ENCODE peak calls at places on chromosome 15, in four cellular contexts. H is IMR-90, P is kidney, A is colonic mucosa. F is an unnamed sample.

GRCh38 chr15:52109559-52110451 is 2.8 kb downstream of the BCL2L10 start:
- DNase-seq in H (no peak), P (no peak), A (no peak), F (no peak)

GRCh38 chr15:57610130-57610529 is 18.4 kb downstream of the MYZAP start:
- DNase-seq in H (peak), P (peak), A (peak), F (peak)

GRCh38 chr15:40295297-40295696 is 12.4 kb upstream of the ANKRD63 start:
- DNase-seq in H (no peak), P (peak), A (no peak), F (no peak)

GRCh38 chr15:50707878-50708427 is 21.4 kb upstream of the TRPM7 start:
- DNase-seq in H (no peak), P (no peak), A (no peak), F (no peak)

GRCh38 chr15:56613826-56614225 is 119.5 kb downstream of the ZNF280D start:
- DNase-seq in H (no peak), P (no peak), A (no peak), F (no peak)

GRCh38 chr15:27797765-27798164 is 301.4 kb downstream of the OCA2 start:
- DNase-seq in H (no peak), P (no peak), A (no peak), F (no peak)

GRCh38 chr15:73939138-73939537 is 12.9 kb downstream of the LOXL1 start:
- DNase-seq in H (no peak), P (peak), A (no peak), F (no peak)

GRCh38 chr15:59549339-59549807 is 62.2 kb upstream of the GCNT3 start:
- DNase-seq in H (no peak), P (no peak), A (no peak), F (no peak)

GRCh38 chr15:66298803-66299251 is 5.5 kb downstream of the DIS3L start:
- DNase-seq in H (no peak), P (no peak), A (no peak), F (no peak)

GRCh38 chr15:79179108-79179561 is 88.6 kb upstream of the RASGRF1 start:
- DNase-seq in H (peak), P (no peak), A (no peak), F (no peak)

GRCh38 chr15:65221708-65222107 is 10.4 kb upstream of the CILP start:
- DNase-seq in H (no peak), P (no peak), A (no peak), F (no peak)

GRCh38 chr15:58329781-58330467 is 101.9 kb upstream of the LIPC start:
- DNase-seq in H (no peak), P (peak), A (peak), F (no peak)

GRCh38 chr15:65286069-65286703 is 497 bp downstream of the PARP16 start:
- DNase-seq in H (no peak), P (peak), A (peak), F (no peak)

GRCh38 chr15:59532770-59533379 is 78.7 kb upstream of the GCNT3 start:
- DNase-seq in H (peak), P (no peak), A (no peak), F (peak)

GRCh38 chr15:68492855-68493254 is 60.9 kb upstream of the ITGA11 start:
- DNase-seq in H (peak), P (no peak), A (no peak), F (no peak)

GRCh38 chr15:89731275-89731674 is 19.8 kb downstream of the MESP1 start:
- DNase-seq in H (no peak), P (no peak), A (no peak), F (no peak)

GRCh38 chr15:31392761-31393401 is 66.2 kb downstream of the KLF13 start:
- DNase-seq in H (no peak), P (peak), A (peak), F (no peak)

GRCh38 chr15:52706091-52706490 is 26.9 kb upstream of the ATOSA start:
- DNase-seq in H (no peak), P (no peak), A (no peak), F (no peak)

GRCh38 chr15:44715797-44716334 is 4.5 kb downstream of the B2M start:
- DNase-seq in H (no peak), P (no peak), A (no peak), F (no peak)

GRCh38 chr15:90400759-90401314 is 12.8 kb downstream of the IQGAP1 start:
- DNase-seq in H (peak), P (no peak), A (peak), F (peak)

GRCh38 chr15:58065445-58066041 is at the start of gene ALDH1A2:
- DNase-seq in H (no peak), P (peak), A (no peak), F (no peak)

GRCh38 chr15:72783563-72784232 is at the start of gene ADPGK:
- DNase-seq in H (peak), P (peak), A (peak), F (peak)

GRCh38 chr15:35379972-35380371 is 166.0 kb downstream of the DPH6 start:
- DNase-seq in H (no peak), P (no peak), A (no peak), F (no peak)

GRCh38 chr15:82951472-82952155 is 906 bp downstream of the HOMER2 start:
- DNase-seq in H (no peak), P (no peak), A (no peak), F (no peak)

GRCh38 chr15:71111950-71112349 is 3.3 kb upstream of the THSD4 start:
- DNase-seq in H (no peak), P (no peak), A (no peak), F (no peak)

GRCh38 chr15:91694131-91694828 is 159.2 kb upstream of the SLCO3A1 start:
- DNase-seq in H (peak), P (no peak), A (peak), F (no peak)

GRCh38 chr15:33194237-33194636 is 277 bp downstream of the FMN1 start:
- DNase-seq in H (no peak), P (peak), A (no peak), F (no peak)

GRCh38 chr15:44676676-44677075 is 13.2 kb upstream of the SPG11 start:
- DNase-seq in H (no peak), P (no peak), A (no peak), F (no peak)

GRCh38 chr15:76776480-76776879 is 128.7 kb downstream of the SCAPER start:
- DNase-seq in H (no peak), P (no peak), A (no peak), F (no peak)

DNA sequence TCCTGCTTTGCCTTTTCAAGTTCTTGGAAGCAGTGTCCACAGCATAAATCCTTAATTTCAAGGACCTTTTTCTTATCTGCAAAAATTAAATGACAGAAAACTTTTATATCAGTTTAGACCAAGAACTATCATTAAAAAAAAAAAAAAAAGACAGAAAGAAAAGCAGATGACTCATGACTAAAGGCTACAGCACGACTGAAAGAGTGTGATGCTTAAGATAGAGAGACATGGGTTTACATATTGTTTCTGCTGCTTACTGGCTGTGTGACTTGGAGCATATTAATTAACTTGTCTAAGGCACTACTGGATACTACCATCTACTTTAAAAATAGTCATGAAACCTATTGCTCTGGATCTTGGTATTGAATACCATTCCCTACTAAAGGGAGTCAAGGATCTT is 62.3 kb downstream of the CEP152 start:
- DNase-seq in H (peak), P (no peak), A (no peak), F (no peak)
- H3K4me3 ChIP-seq in H (no peak), P (no peak), A (no peak), F (no peak)

GRCh38 chr15:98733098-98733497 is 84.8 kb downstream of the IGF1R start:
- DNase-seq in H (no peak), P (no peak), A (no peak), F (no peak)
- H3K9ac ChIP-seq in H (no peak), P (no peak), A (no peak), F (no peak)

GRCh38 chr15:81023483-81024264 is 23.0 kb downstream of the TLNRD1 start:
- DNase-seq in H (peak), P (peak), A (peak), F (no peak)
- H3K4me3 ChIP-seq in H (no peak), P (no peak), A (no peak), F (no peak)

DNA sequence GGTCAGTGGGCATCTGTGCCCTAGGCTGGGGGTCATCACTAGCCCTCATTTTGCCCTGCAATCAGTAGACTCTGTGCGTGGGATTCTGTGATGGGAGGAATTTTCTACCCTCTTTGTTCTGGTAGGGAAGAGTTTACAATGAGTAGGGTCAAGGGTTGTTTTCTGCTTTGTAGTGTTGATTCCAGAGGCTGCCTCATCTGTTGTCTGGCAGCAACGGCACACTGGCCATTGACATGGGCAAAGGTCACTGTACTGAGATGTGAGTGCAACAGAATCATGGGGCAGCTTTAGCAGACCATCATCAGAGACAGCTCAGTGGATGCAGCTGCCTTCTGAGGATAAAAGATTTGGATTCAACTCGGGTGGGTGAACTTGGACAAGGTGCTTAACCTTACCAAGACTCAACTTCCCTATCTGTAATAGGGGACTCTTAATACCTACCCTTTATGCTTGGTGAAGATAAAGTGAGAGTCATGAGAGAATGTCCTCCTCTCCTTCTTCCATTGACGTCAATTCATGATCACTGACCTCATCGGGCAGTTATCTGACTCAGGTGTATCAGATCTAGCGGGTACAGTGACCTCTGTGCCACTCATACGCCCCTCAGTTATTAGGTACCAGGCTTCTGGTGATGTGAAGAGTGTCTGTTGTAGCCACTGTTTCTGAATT is 127.5 kb downstream of the RPLP1 start:
- DNase-seq in H (no peak), P (no peak), A (no peak), F (no peak)
- H3K9ac ChIP-seq in H (no peak), P (no peak), A (peak), F (no peak)

GRCh38 chr15:94154255-94154654 is 77.1 kb upstream of the MCTP2 start:
- DNase-seq in H (no peak), P (no peak), A (no peak), F (no peak)
- H3K4me3 ChIP-seq in H (no peak), P (no peak), A (no peak), F (no peak)

GRCh38 chr15:62046064-62046779 is 14.0 kb downstream of the VPS13C start:
- DNase-seq in H (no peak), P (no peak), A (no peak), F (no peak)
- H3K9ac ChIP-seq in H (no peak), P (no peak), A (no peak), F (no peak)

DNA sequence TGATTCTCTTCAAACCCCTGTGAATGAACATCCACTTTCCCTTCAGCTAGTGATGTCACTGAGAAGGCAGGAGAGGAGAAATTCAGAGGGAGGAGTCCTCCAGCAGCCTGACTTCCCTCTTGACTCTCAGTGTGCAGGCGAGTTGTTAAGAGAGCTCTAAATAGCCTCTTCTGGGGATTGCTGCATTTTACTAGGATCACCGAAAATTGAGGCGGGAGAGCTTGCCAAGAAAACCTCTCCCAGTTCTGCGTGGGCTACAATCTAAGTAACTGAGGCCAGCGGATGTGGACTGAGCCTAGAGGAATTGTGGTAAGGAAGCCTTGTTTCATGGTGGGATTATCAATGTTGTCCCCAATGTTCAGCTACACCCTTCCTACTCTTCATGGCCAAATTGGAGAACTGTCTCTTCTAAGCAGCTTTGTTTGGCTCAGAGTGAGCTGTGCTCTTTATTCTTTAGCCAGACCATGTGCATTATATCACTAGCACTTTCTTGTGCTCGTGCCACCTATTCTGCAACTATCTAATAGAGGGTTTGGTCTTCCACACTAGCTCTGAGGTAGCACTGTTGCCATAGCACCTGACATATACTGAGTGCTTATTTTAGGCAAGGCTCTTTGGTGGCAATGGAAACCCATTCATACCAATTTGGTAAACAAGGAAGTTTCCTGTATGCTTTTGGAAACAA is 394.1 kb upstream of the C2CD4B start:
- DNase-seq in H (peak), P (no peak), A (no peak), F (no peak)
- H3K4me3 ChIP-seq in H (no peak), P (no peak), A (no peak), F (no peak)

DNA sequence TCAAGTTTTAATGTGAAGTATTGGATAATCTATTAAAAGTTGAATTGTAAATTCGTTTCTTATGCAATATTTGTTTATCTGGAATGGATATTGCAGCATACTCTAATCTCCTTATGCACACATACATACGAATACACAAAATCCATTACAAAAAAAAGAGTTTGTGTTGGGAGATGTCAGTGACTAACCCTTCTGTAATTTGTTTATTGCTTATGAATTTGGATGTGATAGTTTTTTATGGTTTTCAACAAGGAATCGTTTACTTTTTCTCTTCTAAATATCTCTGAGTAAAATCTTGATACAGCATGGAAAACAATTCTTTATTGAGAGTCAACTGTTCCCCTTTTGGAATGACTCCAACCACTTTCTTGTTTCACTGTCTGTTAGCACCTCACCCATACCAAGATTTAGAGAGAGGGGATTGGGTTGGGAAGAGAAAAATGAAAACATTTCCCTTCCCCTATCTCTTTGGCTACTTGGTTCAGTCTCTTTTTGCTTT is 9.4 kb downstream of the RAB8B start:
- DNase-seq in H (peak), P (no peak), A (no peak), F (no peak)
- H3K9ac ChIP-seq in H (no peak), P (no peak), A (no peak), F (no peak)

GRCh38 chr15:39275066-39275465 is 305.8 kb upstream of the THBS1 start:
- DNase-seq in H (no peak), P (no peak), A (no peak), F (no peak)

GRCh38 chr15:39270976-39271375 is 309.9 kb upstream of the THBS1 start:
- DNase-seq in H (peak), P (no peak), A (no peak), F (no peak)

GRCh38 chr15:39270221-39270835 is 310.6 kb upstream of the THBS1 start:
- DNase-seq in H (no peak), P (no peak), A (no peak), F (no peak)

GRCh38 chr15:39273805-39274411 is 307.0 kb upstream of the THBS1 start:
- DNase-seq in H (peak), P (no peak), A (peak), F (no peak)

GRCh38 chr15:39272901-39273300 is 308.0 kb upstream of the THBS1 start:
- DNase-seq in H (no peak), P (no peak), A (no peak), F (no peak)
- H3K4me3 ChIP-seq in H (no peak), P (no peak), A (no peak), F (no peak)